ENCODE peak calls at places on chromosomes 11 and 22, in seven cellular contexts. I, P, M, R, E, Z and D are unnamed samples.

GRCh38 chr11:94897330-94897768 is 76.0 kb downstream of the CWC15 start:
- DNase-seq in I (peak), E (peak), Z (peak), R (peak), M (no peak), P (no peak), D (no peak)

GRCh38 chr22:42001127-42001526 is 2.5 kb downstream of the WBP2NL start:
- DNase-seq in I (no peak), M (no peak), P (peak), E (no peak), R (peak), Z (no peak), D (no peak)

GRCh38 chr22:44752285-44753188 is at the start of gene ARHGAP8:
- DNase-seq in M (no peak), P (no peak), R (no peak), Z (peak), I (peak), E (no peak), D (no peak)

GRCh38 chr11:46246514-46246913 is 30.9 kb upstream of the CREB3L1 start:
- DNase-seq in E (no peak), P (no peak), R (peak), I (no peak), Z (no peak), M (no peak), D (no peak)

GRCh38 chr22:38036392-38037062 is 20.7 kb upstream of the PICK1 start:
- DNase-seq in M (no peak), I (no peak), R (no peak), E (no peak), Z (no peak), P (no peak), D (no peak)

GRCh38 chr11:78030429-78031325 is 7.6 kb upstream of the KCTD14 start:
- DNase-seq in R (no peak), P (no peak), Z (no peak), E (peak), M (peak), I (no peak), D (peak)

GRCh38 chr11:102869354-102869753 is 5.4 kb downstream of the MMP12 start:
- DNase-seq in I (no peak), M (no peak), E (no peak), P (no peak), R (no peak), Z (no peak), D (no peak)

GRCh38 chr11:111637885-111638284 is 35.6 kb downstream of the SIK2 start:
- DNase-seq in R (no peak), Z (no peak), E (no peak), I (no peak), M (no peak), P (no peak), D (no peak)

GRCh38 chr22:19766506-19767426 is 6.2 kb downstream of the TBX1 start:
- DNase-seq in M (no peak), Z (peak), I (no peak), R (no peak), P (peak), E (peak), D (peak)

GRCh38 chr11:94131363-94132115 is 2.9 kb downstream of the PANX1 start:
- DNase-seq in I (no peak), P (peak), M (no peak), E (no peak), Z (no peak), R (no peak), D (no peak)

GRCh38 chr11:2133481-2134021 is 5.6 kb downstream of the IGF2 start:
- DNase-seq in M (no peak), E (no peak), I (no peak), Z (no peak), P (no peak), R (no peak), D (no peak)

GRCh38 chr11:63599211-63600122 is 14.8 kb downstream of the PLAAT3 start:
- DNase-seq in Z (no peak), R (peak), M (no peak), I (no peak), P (peak), E (no peak), D (no peak)

GRCh38 chr11:70854891-70855556 is 397.4 kb downstream of the SHANK2 start:
- DNase-seq in R (no peak), I (no peak), P (no peak), M (no peak), Z (no peak), E (no peak), D (peak)

GRCh38 chr22:22691716-22692701 is 47.6 kb downstream of the GGTLC2 start:
- DNase-seq in I (no peak), P (no peak), M (no peak), R (no peak), Z (no peak), E (no peak), D (no peak)

GRCh38 chr11:109865558-109866186 is 227.5 kb upstream of the ZC3H12C start:
- DNase-seq in E (no peak), R (peak), P (no peak), I (no peak), Z (no peak), M (no peak), D (no peak)

GRCh38 chr11:66547662-66548009 is 933 bp downstream of the ACTN3 start:
- DNase-seq in E (no peak), P (no peak), R (no peak), Z (no peak), M (no peak), I (no peak), D (no peak)

GRCh38 chr11:60589611-60590010 is 74.4 kb downstream of the MS4A13 start:
- DNase-seq in R (no peak), P (no peak), Z (no peak), I (no peak), E (no peak), M (no peak), D (no peak)

GRCh38 chr11:84642500-84642899 is 984.6 kb downstream of the DLG2 start:
- DNase-seq in Z (no peak), R (no peak), P (no peak), M (no peak), I (no peak), E (no peak), D (no peak)

GRCh38 chr11:47551086-47551485 is 1.8 kb downstream of the CELF1 start:
- DNase-seq in M (no peak), P (no peak), R (peak), E (peak), I (no peak), Z (no peak), D (no peak)

GRCh38 chr11:120538707-120539106 is 27.2 kb downstream of the GRIK4 start:
- DNase-seq in E (no peak), R (no peak), I (no peak), Z (no peak), P (no peak), M (no peak), D (no peak)

GRCh38 chr22:41576877-41577276 is 12.8 kb downstream of the PMM1 start:
- DNase-seq in E (peak), Z (peak), I (peak), P (no peak), M (no peak), R (peak), D (peak)

GRCh38 chr22:47333625-47334024 is 571.2 kb downstream of the TBC1D22A start:
- DNase-seq in M (no peak), P (no peak), E (no peak), R (peak), I (no peak), Z (no peak), D (no peak)

GRCh38 chr11:9003573-9004309 is at the start of gene NRIP3:
- DNase-seq in E (peak), M (peak), R (peak), P (peak), Z (peak), I (peak), D (peak)

GRCh38 chr22:40178417-40179409 is 988 bp downstream of the TNRC6B start:
- DNase-seq in M (peak), P (no peak), R (no peak), E (peak), Z (peak), I (no peak), D (no peak)

GRCh38 chr11:125174686-125175085 is 10.1 kb downstream of the PKNOX2 start:
- DNase-seq in P (no peak), Z (no peak), M (no peak), E (no peak), I (no peak), R (no peak), D (no peak)

GRCh38 chr11:114089748-114090147 is 30.2 kb downstream of the ZBTB16 start:
- DNase-seq in M (no peak), Z (no peak), P (no peak), I (no peak), R (no peak), E (no peak), D (no peak)

GRCh38 chr22:46323126-46323525 is 12.4 kb upstream of the TRMU start:
- DNase-seq in E (no peak), Z (no peak), R (no peak), I (no peak), M (no peak), P (no peak), D (no peak)

GRCh38 chr11:134343646-134344045 is 11.9 kb downstream of the GLB1L2 start:
- DNase-seq in Z (no peak), M (no peak), P (no peak), I (no peak), E (no peak), R (peak), D (no peak)

GRCh38 chr11:93842461-93842860 is 8.0 kb downstream of the VSTM5 start:
- DNase-seq in M (no peak), R (peak), Z (no peak), I (no peak), E (no peak), P (peak), D (no peak)